ENCODE peak calls at places on chromosomes 16 and 17, in six cellular contexts. One of them, this sample, is unnamed. For H3K4me1, the result is how much of the 10 kb centered on the place peaks cover.

GRCh38 chr17:4179071-4179470 is 36.1 kb downstream of the CYB5D2 start:
- DNase-seq in HCT116: no peak
- DNase-seq in upper lobe of right lung: no peak
- DNase-seq in aorta: peak
- DNase-seq in right cardiac atrium: no peak
- DNase-seq in effector memory CD4-positive, alpha-beta T cell: no peak
- DNase-seq in this sample: no peak

GRCh38 chr17:62309381-62309780 is 71.0 kb upstream of the EFCAB3 start:
- DNase-seq in HCT116: no peak
- DNase-seq in effector memory CD4-positive, alpha-beta T cell: no peak
- DNase-seq in upper lobe of right lung: no peak
- DNase-seq in right cardiac atrium: no peak
- DNase-seq in aorta: no peak
- DNase-seq in this sample: no peak

GRCh38 chr17:64741038-64741641 is 79.0 kb upstream of the SMURF2 start:
- DNase-seq in aorta: no peak
- DNase-seq in HCT116: no peak
- DNase-seq in upper lobe of right lung: no peak
- DNase-seq in effector memory CD4-positive, alpha-beta T cell: no peak
- DNase-seq in right cardiac atrium: peak
- DNase-seq in this sample: peak

GRCh38 chr16:886802-887731 is 83.7 kb downstream of the LMF1 start:
- DNase-seq in aorta: no peak
- DNase-seq in HCT116: no peak
- DNase-seq in effector memory CD4-positive, alpha-beta T cell: no peak
- DNase-seq in right cardiac atrium: peak
- DNase-seq in upper lobe of right lung: no peak
- DNase-seq in this sample: no peak

GRCh38 chr17:58315750-58316149 is 12.8 kb downstream of the TSPOAP1 start:
- DNase-seq in aorta: no peak
- DNase-seq in HCT116: no peak
- DNase-seq in effector memory CD4-positive, alpha-beta T cell: no peak
- DNase-seq in right cardiac atrium: no peak
- DNase-seq in upper lobe of right lung: no peak
- DNase-seq in this sample: no peak

GRCh38 chr16:85037050-85037410 is 9.4 kb downstream of the KIAA0513 start:
- DNase-seq in effector memory CD4-positive, alpha-beta T cell: no peak
- DNase-seq in right cardiac atrium: peak
- DNase-seq in upper lobe of right lung: no peak
- DNase-seq in aorta: no peak
- DNase-seq in HCT116: peak
- DNase-seq in this sample: peak

GRCh38 chr17:73973881-73974409 is 229.5 kb upstream of the RPL38 start:
- DNase-seq in HCT116: no peak
- DNase-seq in right cardiac atrium: peak
- DNase-seq in effector memory CD4-positive, alpha-beta T cell: no peak
- DNase-seq in upper lobe of right lung: peak
- DNase-seq in aorta: no peak
- DNase-seq in this sample: no peak

GRCh38 chr17:2085648-2085949 is 30.7 kb downstream of the HIC1 start:
- DNase-seq in upper lobe of right lung: no peak
- DNase-seq in HCT116: no peak
- DNase-seq in effector memory CD4-positive, alpha-beta T cell: no peak
- DNase-seq in aorta: peak
- DNase-seq in right cardiac atrium: peak
- DNase-seq in this sample: peak

GRCh38 chr17:72192409-72193192 is 71.8 kb downstream of the SOX9 start:
- DNase-seq in aorta: no peak
- DNase-seq in upper lobe of right lung: no peak
- DNase-seq in HCT116: no peak
- DNase-seq in right cardiac atrium: peak
- DNase-seq in effector memory CD4-positive, alpha-beta T cell: no peak
- DNase-seq in this sample: peak

GRCh38 chr16:17235147-17235817 is 235.5 kb downstream of the XYLT1 start:
- DNase-seq in aorta: no peak
- DNase-seq in right cardiac atrium: no peak
- DNase-seq in effector memory CD4-positive, alpha-beta T cell: no peak
- DNase-seq in upper lobe of right lung: no peak
- DNase-seq in HCT116: no peak
- DNase-seq in this sample: no peak

GRCh38 chr17:32259596-32259995 is 6.0 kb upstream of the RHBDL3 start:
- DNase-seq in effector memory CD4-positive, alpha-beta T cell: no peak
- DNase-seq in HCT116: no peak
- DNase-seq in upper lobe of right lung: no peak
- DNase-seq in right cardiac atrium: no peak
- DNase-seq in aorta: peak
- DNase-seq in this sample: peak

DNA sequence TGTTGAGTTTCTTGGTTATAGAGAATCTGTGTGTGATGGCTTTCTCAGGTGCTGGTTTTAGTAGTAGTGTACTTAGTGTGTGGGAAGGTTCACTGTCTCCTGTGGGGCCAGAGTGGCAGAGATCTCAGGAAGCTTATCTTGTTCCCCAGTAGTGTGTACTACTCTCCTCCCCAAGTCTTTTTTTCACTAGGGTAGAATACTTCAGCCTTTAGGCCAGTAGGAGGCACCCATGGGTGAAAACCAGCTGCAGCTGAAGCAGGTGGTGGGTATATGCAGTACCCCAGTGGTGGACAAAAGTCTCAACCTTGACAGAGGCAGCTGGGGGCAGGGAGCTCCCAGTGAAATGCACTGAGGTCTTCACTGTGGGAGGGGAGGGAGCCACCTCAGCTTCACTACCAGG is 109.9 kb downstream of the PHKB start:
- DNase-seq in upper lobe of right lung: no peak
- DNase-seq in right cardiac atrium: no peak
- DNase-seq in HCT116: no peak
- DNase-seq in aorta: no peak
- DNase-seq in effector memory CD4-positive, alpha-beta T cell: no peak
- DNase-seq in this sample: no peak
- H3K4me3 ChIP-seq in upper lobe of right lung: no peak
- H3K4me3 ChIP-seq in right cardiac atrium: no peak
- H3K4me3 ChIP-seq in HCT116: no peak
- H3K4me3 ChIP-seq in aorta: no peak
- H3K4me3 ChIP-seq in effector memory CD4-positive, alpha-beta T cell: no peak
- H3K4me3 ChIP-seq in this sample: no peak

GRCh38 chr17:40490982-40491381 is 10.4 kb downstream of the TNS4 start:
- DNase-seq in effector memory CD4-positive, alpha-beta T cell: no peak
- DNase-seq in upper lobe of right lung: no peak
- DNase-seq in right cardiac atrium: no peak
- DNase-seq in HCT116: no peak
- DNase-seq in aorta: no peak
- DNase-seq in this sample: no peak

GRCh38 chr17:40490289-40490853 is 11.1 kb downstream of the TNS4 start:
- DNase-seq in effector memory CD4-positive, alpha-beta T cell: no peak
- DNase-seq in aorta: no peak
- DNase-seq in HCT116: no peak
- DNase-seq in upper lobe of right lung: no peak
- DNase-seq in right cardiac atrium: peak
- DNase-seq in this sample: peak

GRCh38 chr17:40495140-40495539 is 6.3 kb downstream of the TNS4 start:
- DNase-seq in right cardiac atrium: no peak
- DNase-seq in upper lobe of right lung: no peak
- DNase-seq in effector memory CD4-positive, alpha-beta T cell: no peak
- DNase-seq in aorta: no peak
- DNase-seq in HCT116: no peak
- DNase-seq in this sample: no peak

GRCh38 chr17:40493697-40494096 is 7.7 kb downstream of the TNS4 start:
- DNase-seq in upper lobe of right lung: no peak
- DNase-seq in effector memory CD4-positive, alpha-beta T cell: no peak
- DNase-seq in aorta: no peak
- DNase-seq in HCT116: no peak
- DNase-seq in right cardiac atrium: no peak
- DNase-seq in this sample: no peak

GRCh38 chr17:40491486-40491885 is 9.9 kb downstream of the TNS4 start:
- DNase-seq in upper lobe of right lung: no peak
- DNase-seq in effector memory CD4-positive, alpha-beta T cell: no peak
- DNase-seq in right cardiac atrium: no peak
- DNase-seq in aorta: no peak
- DNase-seq in HCT116: no peak
- DNase-seq in this sample: no peak
- H3K4me1 ChIP-seq in upper lobe of right lung: under half
- H3K4me1 ChIP-seq in effector memory CD4-positive, alpha-beta T cell: under half
- H3K4me1 ChIP-seq in right cardiac atrium: under half
- H3K4me1 ChIP-seq in aorta: under half
- H3K4me1 ChIP-seq in HCT116: half or more
- H3K4me1 ChIP-seq in this sample: under half

DNA sequence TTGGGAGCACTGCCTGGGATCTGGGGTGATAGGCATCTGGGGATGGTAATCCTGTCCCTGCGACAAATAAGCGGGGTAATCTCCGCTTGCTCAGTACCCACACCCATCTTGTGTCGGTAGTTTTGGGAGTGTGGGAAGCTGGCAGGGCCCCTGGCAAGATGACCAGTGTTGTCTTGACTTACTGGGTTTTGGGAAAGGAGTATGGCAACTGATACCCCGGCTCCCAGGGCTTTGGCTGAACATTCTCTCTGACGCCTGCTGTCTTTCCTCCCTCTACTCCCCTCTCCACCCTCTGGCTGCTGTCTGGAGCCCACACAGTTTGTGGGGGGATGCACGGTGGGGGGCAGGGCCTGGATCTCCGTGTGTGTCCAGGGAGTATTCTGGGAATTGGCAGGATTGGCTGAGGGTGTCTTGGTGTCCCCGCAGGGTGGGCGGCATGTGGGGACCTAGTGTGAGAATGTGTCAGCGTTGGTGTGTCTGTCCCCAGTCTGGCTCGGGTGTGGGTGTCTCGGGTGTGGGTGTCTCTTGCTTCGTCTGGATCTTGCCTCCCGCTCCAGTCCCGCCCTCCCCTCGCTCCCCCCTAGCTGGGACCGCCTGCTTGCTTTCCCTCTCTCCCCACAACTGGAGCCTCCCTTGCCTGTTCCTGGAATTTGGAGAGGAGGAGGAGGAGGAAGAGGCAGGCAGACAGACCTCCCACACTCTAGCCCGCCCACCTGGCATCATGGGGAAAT is 12.0 kb downstream of the RARA start:
- DNase-seq in HCT116: no peak
- DNase-seq in upper lobe of right lung: peak
- DNase-seq in effector memory CD4-positive, alpha-beta T cell: peak
- DNase-seq in right cardiac atrium: peak
- DNase-seq in aorta: peak
- DNase-seq in this sample: no peak
- H3K4me3 ChIP-seq in HCT116: peak
- H3K4me3 ChIP-seq in upper lobe of right lung: peak
- H3K4me3 ChIP-seq in effector memory CD4-positive, alpha-beta T cell: peak
- H3K4me3 ChIP-seq in right cardiac atrium: no peak
- H3K4me3 ChIP-seq in aorta: no peak
- H3K4me3 ChIP-seq in this sample: peak

DNA sequence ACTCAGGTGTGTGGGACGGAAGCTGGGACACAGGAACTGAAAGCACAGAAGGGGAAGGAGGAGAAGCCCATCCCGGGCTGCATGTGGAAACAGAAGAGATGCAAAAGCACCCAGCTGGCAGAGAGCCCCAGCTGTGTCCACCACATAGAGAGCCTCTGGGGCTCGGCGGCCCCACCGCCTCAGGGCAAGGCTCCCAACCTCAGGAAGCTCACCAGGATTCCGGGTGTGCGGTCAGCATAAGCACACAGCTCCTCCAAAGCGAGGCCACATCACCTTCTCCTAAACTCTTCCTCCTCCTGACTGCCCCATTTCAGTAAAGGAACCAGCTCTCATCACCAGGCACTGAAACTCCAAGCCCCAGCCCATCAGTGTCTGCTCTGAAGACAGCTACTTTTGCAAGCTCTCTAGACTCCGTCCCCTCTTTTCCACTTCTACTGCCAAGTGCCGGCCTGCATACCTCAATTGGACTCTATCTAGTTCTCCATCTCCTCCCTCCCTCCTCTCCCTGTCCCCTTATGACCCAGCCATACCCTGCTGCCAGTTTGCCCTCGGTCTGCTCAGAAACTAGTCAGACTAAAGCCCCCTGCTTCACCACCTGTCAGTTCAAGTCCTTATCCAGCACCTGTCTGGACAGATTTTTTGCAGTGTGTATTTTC is 6.0 kb downstream of the ST3GAL2 start:
- DNase-seq in HCT116: no peak
- DNase-seq in upper lobe of right lung: no peak
- DNase-seq in aorta: no peak
- DNase-seq in right cardiac atrium: peak
- DNase-seq in effector memory CD4-positive, alpha-beta T cell: no peak
- DNase-seq in this sample: peak
- H3K4me1 ChIP-seq in HCT116: half or more
- H3K4me1 ChIP-seq in upper lobe of right lung: half or more
- H3K4me1 ChIP-seq in aorta: under half
- H3K4me1 ChIP-seq in right cardiac atrium: half or more
- H3K4me1 ChIP-seq in effector memory CD4-positive, alpha-beta T cell: under half
- H3K4me1 ChIP-seq in this sample: under half

GRCh38 chr16:79769320-79770243 is 169.0 kb upstream of the MAF start:
- DNase-seq in HCT116: no peak
- DNase-seq in effector memory CD4-positive, alpha-beta T cell: no peak
- DNase-seq in right cardiac atrium: no peak
- DNase-seq in aorta: no peak
- DNase-seq in upper lobe of right lung: no peak
- DNase-seq in this sample: no peak
- H3K4me3 ChIP-seq in HCT116: no peak
- H3K4me3 ChIP-seq in effector memory CD4-positive, alpha-beta T cell: peak
- H3K4me3 ChIP-seq in right cardiac atrium: peak
- H3K4me3 ChIP-seq in aorta: peak
- H3K4me3 ChIP-seq in upper lobe of right lung: peak
- H3K4me3 ChIP-seq in this sample: peak

DNA sequence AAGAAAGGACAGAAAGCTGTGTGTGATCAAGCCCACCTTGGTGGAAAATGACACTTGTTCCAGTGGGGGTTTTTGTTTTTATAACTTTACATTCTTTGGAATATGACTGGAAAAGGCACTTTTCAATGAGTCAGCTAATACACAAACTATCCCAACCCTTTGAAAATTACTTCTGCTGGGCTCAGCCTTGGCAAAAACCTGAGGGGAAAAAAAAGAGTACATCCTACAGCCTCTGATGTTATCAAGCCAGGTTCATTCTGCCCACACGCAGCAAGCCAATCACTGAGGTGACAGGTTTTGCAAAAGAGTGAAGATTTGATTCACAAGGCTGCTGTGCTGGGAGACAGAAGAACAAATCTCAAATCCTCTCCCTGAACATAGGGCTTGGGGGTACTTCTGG is 484.5 kb upstream of the ERCC4 start:
- DNase-seq in upper lobe of right lung: no peak
- DNase-seq in HCT116: no peak
- DNase-seq in effector memory CD4-positive, alpha-beta T cell: no peak
- DNase-seq in right cardiac atrium: no peak
- DNase-seq in aorta: no peak
- DNase-seq in this sample: no peak
- H3K4me1 ChIP-seq in upper lobe of right lung: under half
- H3K4me1 ChIP-seq in HCT116: under half
- H3K4me1 ChIP-seq in effector memory CD4-positive, alpha-beta T cell: under half
- H3K4me1 ChIP-seq in right cardiac atrium: under half
- H3K4me1 ChIP-seq in aorta: under half
- H3K4me1 ChIP-seq in this sample: under half

This sample was measured in fibroblast of lung.